ENCODE peak calls at places on chromosomes 1 and 21, in six cellular contexts. One of them, this sample, is unnamed.
A peak's percentile ranks its signal among the peaks of the same experiment; 100 is the strongest.

GRCh38 chr21:43740497-43741156 is 21.7 kb downstream of the PDXK start:
- DNase-seq in activated effector memory CD4-positive, alpha-beta T cell treated with Interleukin-2 at 50 U/mL for 16 hours: no peak
- DNase-seq in astrocyte of the spinal cord: peak; percentile 17
- DNase-seq in right atrium auricular region: no peak
- DNase-seq in AG20443: no peak
- DNase-seq in activated CD4-positive, alpha-beta T cell treated with anti-CD3 and anti-CD28 coated beads, Interleukin-2, amount 10 ng/mL, durations not matched to agents 7 days and 5 days: no peak
- DNase-seq in this sample: peak; percentile 66

GRCh38 chr1:58883888-58884482 is 100.1 kb upstream of the JUN start:
- DNase-seq in activated effector memory CD4-positive, alpha-beta T cell treated with Interleukin-2 at 50 U/mL for 16 hours: no peak
- DNase-seq in astrocyte of the spinal cord: no peak
- DNase-seq in right atrium auricular region: no peak
- DNase-seq in AG20443: no peak
- DNase-seq in activated CD4-positive, alpha-beta T cell treated with anti-CD3 and anti-CD28 coated beads, Interleukin-2, amount 10 ng/mL, durations not matched to agents 7 days and 5 days: no peak
- DNase-seq in this sample: no peak

GRCh38 chr1:205275133-205275532 is 46.4 kb downstream of the NUAK2 start:
- DNase-seq in activated effector memory CD4-positive, alpha-beta T cell treated with Interleukin-2 at 50 U/mL for 16 hours: peak; percentile 39
- DNase-seq in astrocyte of the spinal cord: no peak
- DNase-seq in right atrium auricular region: no peak
- DNase-seq in AG20443: no peak
- DNase-seq in activated CD4-positive, alpha-beta T cell treated with anti-CD3 and anti-CD28 coated beads, Interleukin-2, amount 10 ng/mL, durations not matched to agents 7 days and 5 days: peak; percentile 38
- DNase-seq in this sample: no peak

GRCh38 chr1:242201090-242201489 is 202.2 kb upstream of the MAP1LC3C start:
- DNase-seq in activated effector memory CD4-positive, alpha-beta T cell treated with Interleukin-2 at 50 U/mL for 16 hours: no peak
- DNase-seq in astrocyte of the spinal cord: no peak
- DNase-seq in right atrium auricular region: no peak
- DNase-seq in AG20443: no peak
- DNase-seq in activated CD4-positive, alpha-beta T cell treated with anti-CD3 and anti-CD28 coated beads, Interleukin-2, amount 10 ng/mL, durations not matched to agents 7 days and 5 days: no peak
- DNase-seq in this sample: no peak

GRCh38 chr21:34615487-34615814 is 538 bp upstream of the RCAN1 start:
- DNase-seq in activated effector memory CD4-positive, alpha-beta T cell treated with Interleukin-2 at 50 U/mL for 16 hours: no peak
- DNase-seq in astrocyte of the spinal cord: no peak
- DNase-seq in right atrium auricular region: no peak
- DNase-seq in AG20443: no peak
- DNase-seq in activated CD4-positive, alpha-beta T cell treated with anti-CD3 and anti-CD28 coated beads, Interleukin-2, amount 10 ng/mL, durations not matched to agents 7 days and 5 days: no peak
- DNase-seq in this sample: no peak

GRCh38 chr1:225299624-225300023 is 128.2 kb downstream of the LBR start:
- DNase-seq in activated effector memory CD4-positive, alpha-beta T cell treated with Interleukin-2 at 50 U/mL for 16 hours: no peak
- DNase-seq in astrocyte of the spinal cord: peak; percentile 3
- DNase-seq in right atrium auricular region: no peak
- DNase-seq in AG20443: no peak
- DNase-seq in activated CD4-positive, alpha-beta T cell treated with anti-CD3 and anti-CD28 coated beads, Interleukin-2, amount 10 ng/mL, durations not matched to agents 7 days and 5 days: no peak
- DNase-seq in this sample: no peak

GRCh38 chr1:207923121-207923520 is 12.2 kb upstream of the CD34 start:
- DNase-seq in activated effector memory CD4-positive, alpha-beta T cell treated with Interleukin-2 at 50 U/mL for 16 hours: no peak
- DNase-seq in astrocyte of the spinal cord: no peak
- DNase-seq in right atrium auricular region: no peak
- DNase-seq in AG20443: no peak
- DNase-seq in activated CD4-positive, alpha-beta T cell treated with anti-CD3 and anti-CD28 coated beads, Interleukin-2, amount 10 ng/mL, durations not matched to agents 7 days and 5 days: no peak
- DNase-seq in this sample: no peak

GRCh38 chr21:35404247-35404646 is 355.1 kb upstream of the RUNX1 start:
- DNase-seq in activated effector memory CD4-positive, alpha-beta T cell treated with Interleukin-2 at 50 U/mL for 16 hours: no peak
- DNase-seq in astrocyte of the spinal cord: no peak
- DNase-seq in right atrium auricular region: no peak
- DNase-seq in AG20443: no peak
- DNase-seq in activated CD4-positive, alpha-beta T cell treated with anti-CD3 and anti-CD28 coated beads, Interleukin-2, amount 10 ng/mL, durations not matched to agents 7 days and 5 days: no peak
- DNase-seq in this sample: no peak

GRCh38 chr1:4305526-4306301 is 348.7 kb upstream of the AJAP1 start:
- DNase-seq in activated effector memory CD4-positive, alpha-beta T cell treated with Interleukin-2 at 50 U/mL for 16 hours: no peak
- DNase-seq in astrocyte of the spinal cord: no peak
- DNase-seq in right atrium auricular region: no peak
- DNase-seq in AG20443: no peak
- DNase-seq in activated CD4-positive, alpha-beta T cell treated with anti-CD3 and anti-CD28 coated beads, Interleukin-2, amount 10 ng/mL, durations not matched to agents 7 days and 5 days: no peak
- DNase-seq in this sample: no peak

GRCh38 chr1:63668298-63668697 is 75.1 kb downstream of the PGM1 start:
- DNase-seq in activated effector memory CD4-positive, alpha-beta T cell treated with Interleukin-2 at 50 U/mL for 16 hours: no peak
- DNase-seq in astrocyte of the spinal cord: no peak
- DNase-seq in right atrium auricular region: no peak
- DNase-seq in AG20443: no peak
- DNase-seq in activated CD4-positive, alpha-beta T cell treated with anti-CD3 and anti-CD28 coated beads, Interleukin-2, amount 10 ng/mL, durations not matched to agents 7 days and 5 days: no peak
- DNase-seq in this sample: no peak

GRCh38 chr1:151133339-151133761 is 13.1 kb downstream of the SEMA6C start:
- DNase-seq in activated effector memory CD4-positive, alpha-beta T cell treated with Interleukin-2 at 50 U/mL for 16 hours: no peak
- DNase-seq in astrocyte of the spinal cord: no peak
- DNase-seq in right atrium auricular region: no peak
- DNase-seq in AG20443: no peak
- DNase-seq in activated CD4-positive, alpha-beta T cell treated with anti-CD3 and anti-CD28 coated beads, Interleukin-2, amount 10 ng/mL, durations not matched to agents 7 days and 5 days: no peak
- DNase-seq in this sample: no peak

GRCh38 chr1:97277891-97278662 is 556.5 kb downstream of the PTBP2 start:
- DNase-seq in activated effector memory CD4-positive, alpha-beta T cell treated with Interleukin-2 at 50 U/mL for 16 hours: no peak
- DNase-seq in astrocyte of the spinal cord: peak; percentile 57
- DNase-seq in right atrium auricular region: no peak
- DNase-seq in AG20443: peak; percentile 12
- DNase-seq in activated CD4-positive, alpha-beta T cell treated with anti-CD3 and anti-CD28 coated beads, Interleukin-2, amount 10 ng/mL, durations not matched to agents 7 days and 5 days: no peak
- DNase-seq in this sample: peak; percentile 47

GRCh38 chr1:25959626-25960025 is 38.2 kb downstream of the PAFAH2 start:
- DNase-seq in activated effector memory CD4-positive, alpha-beta T cell treated with Interleukin-2 at 50 U/mL for 16 hours: no peak
- DNase-seq in astrocyte of the spinal cord: no peak
- DNase-seq in right atrium auricular region: no peak
- DNase-seq in AG20443: no peak
- DNase-seq in activated CD4-positive, alpha-beta T cell treated with anti-CD3 and anti-CD28 coated beads, Interleukin-2, amount 10 ng/mL, durations not matched to agents 7 days and 5 days: no peak
- DNase-seq in this sample: peak; percentile 24

GRCh38 chr1:93623436-93623835 is 58.2 kb downstream of the BCAR3 start:
- DNase-seq in activated effector memory CD4-positive, alpha-beta T cell treated with Interleukin-2 at 50 U/mL for 16 hours: no peak
- DNase-seq in astrocyte of the spinal cord: no peak
- DNase-seq in right atrium auricular region: no peak
- DNase-seq in AG20443: no peak
- DNase-seq in activated CD4-positive, alpha-beta T cell treated with anti-CD3 and anti-CD28 coated beads, Interleukin-2, amount 10 ng/mL, durations not matched to agents 7 days and 5 days: no peak
- DNase-seq in this sample: no peak

GRCh38 chr1:112501810-112502641 is 6.7 kb upstream of the WNT2B start:
- DNase-seq in activated effector memory CD4-positive, alpha-beta T cell treated with Interleukin-2 at 50 U/mL for 16 hours: peak; percentile 38
- DNase-seq in astrocyte of the spinal cord: peak; percentile 68
- DNase-seq in right atrium auricular region: peak; percentile 70
- DNase-seq in AG20443: peak; percentile 86
- DNase-seq in activated CD4-positive, alpha-beta T cell treated with anti-CD3 and anti-CD28 coated beads, Interleukin-2, amount 10 ng/mL, durations not matched to agents 7 days and 5 days: peak; percentile 57
- DNase-seq in this sample: peak; percentile 71

GRCh38 chr1:238484121-238484520 is 593.4 kb upstream of the ZP4 start:
- DNase-seq in activated effector memory CD4-positive, alpha-beta T cell treated with Interleukin-2 at 50 U/mL for 16 hours: no peak
- DNase-seq in astrocyte of the spinal cord: peak; percentile 12
- DNase-seq in right atrium auricular region: no peak
- DNase-seq in AG20443: no peak
- DNase-seq in activated CD4-positive, alpha-beta T cell treated with anti-CD3 and anti-CD28 coated beads, Interleukin-2, amount 10 ng/mL, durations not matched to agents 7 days and 5 days: no peak
- DNase-seq in this sample: no peak

GRCh38 chr1:156247460-156248322 is at the start of gene PAQR6:
- DNase-seq in activated effector memory CD4-positive, alpha-beta T cell treated with Interleukin-2 at 50 U/mL for 16 hours: no peak
- DNase-seq in astrocyte of the spinal cord: no peak
- DNase-seq in right atrium auricular region: no peak
- DNase-seq in AG20443: peak; percentile 20
- DNase-seq in activated CD4-positive, alpha-beta T cell treated with anti-CD3 and anti-CD28 coated beads, Interleukin-2, amount 10 ng/mL, durations not matched to agents 7 days and 5 days: no peak
- DNase-seq in this sample: no peak

GRCh38 chr1:9593492-9594465 is 5.1 kb downstream of the TMEM201 start:
- DNase-seq in activated effector memory CD4-positive, alpha-beta T cell treated with Interleukin-2 at 50 U/mL for 16 hours: no peak
- DNase-seq in astrocyte of the spinal cord: peak; percentile 68
- DNase-seq in right atrium auricular region: peak; percentile 75
- DNase-seq in AG20443: peak; percentile 72
- DNase-seq in activated CD4-positive, alpha-beta T cell treated with anti-CD3 and anti-CD28 coated beads, Interleukin-2, amount 10 ng/mL, durations not matched to agents 7 days and 5 days: peak; percentile 62
- DNase-seq in this sample: peak; percentile 74

GRCh38 chr1:156622581-156623297 is 3.5 kb downstream of the HAPLN2 start:
- DNase-seq in activated effector memory CD4-positive, alpha-beta T cell treated with Interleukin-2 at 50 U/mL for 16 hours: no peak
- DNase-seq in astrocyte of the spinal cord: no peak
- DNase-seq in right atrium auricular region: no peak
- DNase-seq in AG20443: no peak
- DNase-seq in activated CD4-positive, alpha-beta T cell treated with anti-CD3 and anti-CD28 coated beads, Interleukin-2, amount 10 ng/mL, durations not matched to agents 7 days and 5 days: no peak
- DNase-seq in this sample: no peak

GRCh38 chr1:64323054-64323453 is 119.6 kb downstream of the UBE2U start:
- DNase-seq in activated effector memory CD4-positive, alpha-beta T cell treated with Interleukin-2 at 50 U/mL for 16 hours: no peak
- DNase-seq in astrocyte of the spinal cord: no peak
- DNase-seq in right atrium auricular region: no peak
- DNase-seq in AG20443: no peak
- DNase-seq in activated CD4-positive, alpha-beta T cell treated with anti-CD3 and anti-CD28 coated beads, Interleukin-2, amount 10 ng/mL, durations not matched to agents 7 days and 5 days: no peak
- DNase-seq in this sample: peak; percentile 28

GRCh38 chr1:35726814-35727433 is 8.2 kb upstream of the C1orf216 start:
- DNase-seq in activated effector memory CD4-positive, alpha-beta T cell treated with Interleukin-2 at 50 U/mL for 16 hours: peak; percentile 25
- DNase-seq in astrocyte of the spinal cord: peak; percentile 61
- DNase-seq in right atrium auricular region: no peak
- DNase-seq in AG20443: peak; percentile 80
- DNase-seq in activated CD4-positive, alpha-beta T cell treated with anti-CD3 and anti-CD28 coated beads, Interleukin-2, amount 10 ng/mL, durations not matched to agents 7 days and 5 days: peak; percentile 47
- DNase-seq in this sample: peak; percentile 76

GRCh38 chr1:26016944-26017545 is 4.5 kb upstream of the EXTL1 start:
- DNase-seq in activated effector memory CD4-positive, alpha-beta T cell treated with Interleukin-2 at 50 U/mL for 16 hours: no peak
- DNase-seq in astrocyte of the spinal cord: no peak
- DNase-seq in right atrium auricular region: no peak
- DNase-seq in AG20443: no peak
- DNase-seq in activated CD4-positive, alpha-beta T cell treated with anti-CD3 and anti-CD28 coated beads, Interleukin-2, amount 10 ng/mL, durations not matched to agents 7 days and 5 days: no peak
- DNase-seq in this sample: no peak